ENCODE peak calls at places on chromosomes 12 and 14, in four cellular contexts. Z, Y, P and K are unnamed samples.

GRCh38 chr14:79659995-79660975 is 551.0 kb downstream of the DIO2 start:
- DNase-seq in P (no peak), Z (no peak), Y (no peak), K (no peak)

GRCh38 chr14:51386983-51387730 is 147.1 kb downstream of the TMX1 start:
- DNase-seq in P (no peak), Z (no peak), Y (no peak), K (no peak)

GRCh38 chr12:49667319-49668090 is 39.7 kb downstream of the FMNL3 start:
- DNase-seq in P (no peak), Z (no peak), Y (no peak), K (no peak)

GRCh38 chr12:9707864-9708808 is 24.8 kb downstream of the CLECL1 start:
- DNase-seq in Z (peak; percentile 35), P (no peak), Y (peak; percentile 34), K (peak; percentile 60)

GRCh38 chr12:46470039-46470627 is 97.6 kb upstream of the SLC38A2 start:
- DNase-seq in Y (no peak), Z (no peak), P (no peak), K (no peak)

GRCh38 chr14:72745991-72746980 is 147.6 kb downstream of the DPF3 start:
- DNase-seq in Y (peak; percentile 19), Z (no peak), P (no peak), K (no peak)

GRCh38 chr12:92528097-92528496 is 174.7 kb upstream of the PLEKHG7 start:
- DNase-seq in Z (no peak), Y (no peak), P (no peak), K (no peak)

GRCh38 chr12:10749700-10750384 is 26.7 kb upstream of the YBX3 start:
- DNase-seq in P (peak; percentile 84), Y (peak; percentile 76), Z (peak; percentile 71), K (peak; percentile 66)

GRCh38 chr14:96501746-96502620 is at the start of gene PAPOLA:
- DNase-seq in Z (peak; percentile 85), Y (peak; percentile 90), P (peak; percentile 96), K (peak; percentile 93)
- TF ChIP-seq CTCF in Z (peak; percentile 37), Y (no peak), P (no peak), K (no peak)

GRCh38 chr14:83071888-83072501 is 1538.3 kb upstream of the SEL1L start:
- DNase-seq in Z (no peak), P (no peak), Y (no peak), K (no peak)
- TF ChIP-seq CTCF in Z (peak; percentile 70), P (no peak), Y (peak; percentile 54), K (peak; percentile 25)

GRCh38 chr14:68941820-68942219 is 37.3 kb downstream of the ACTN1 start:
- DNase-seq in P (peak; percentile 95), Y (peak; percentile 88), Z (no peak), K (peak; percentile 78)
- TF ChIP-seq CTCF in P (peak; percentile 70), Y (peak; percentile 85), Z (peak; percentile 21), K (no peak)

DNA sequence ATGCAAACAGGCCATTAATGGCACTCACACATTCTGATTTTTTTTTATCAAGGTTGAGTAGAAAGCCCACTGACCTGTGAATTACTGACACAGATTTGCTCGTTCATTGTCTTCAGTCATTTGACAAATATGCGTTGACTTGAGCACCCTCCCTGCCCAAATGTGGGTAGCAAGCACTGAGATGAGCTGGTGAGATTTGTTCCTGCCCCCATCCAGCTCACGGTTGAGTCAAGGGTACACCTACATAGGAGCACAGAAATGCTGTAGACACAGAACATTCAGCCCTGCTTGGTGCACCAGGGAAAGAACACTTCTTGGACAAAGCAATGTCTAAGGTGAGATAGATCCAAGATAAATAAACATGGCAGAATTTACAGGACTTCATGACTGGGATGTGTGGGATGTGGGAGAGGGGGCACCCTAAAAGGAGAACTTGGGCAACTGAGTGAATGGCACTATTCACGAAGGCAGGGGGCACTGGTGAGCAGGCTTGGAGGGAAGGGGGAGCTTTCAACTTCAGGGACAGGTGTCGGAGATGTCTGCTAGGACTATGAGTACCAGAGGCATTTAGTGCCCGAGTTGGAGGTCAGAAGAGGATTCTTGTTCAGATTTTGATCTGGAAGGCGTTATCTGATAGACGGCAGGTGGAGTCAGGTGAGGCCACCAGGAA is 213.4 kb downstream of the VRK1 start:
- DNase-seq in Y (no peak), P (no peak), Z (no peak), K (peak; percentile 46)
- TF ChIP-seq CTCF in Y (no peak), P (no peak), Z (peak; percentile 25), K (peak; percentile 73)

GRCh38 chr12:130661501-130662255 is 54.4 kb downstream of the RIMBP2 start:
- DNase-seq in P (no peak), Z (no peak), Y (peak; percentile 22), K (no peak)
- TF ChIP-seq CTCF in P (no peak), Z (peak; percentile 57), Y (no peak), K (no peak)